ENCODE peak calls at places on chromosomes 7 and 10, in five cellular contexts. O, H, K, Q and S are unnamed samples.

GRCh38 chr7:31642681-31643115 is 44.3 kb upstream of the PPP1R17 start:
- DNase-seq in O (no peak), H (no peak), K (no peak), Q (no peak), S (no peak)

GRCh38 chr10:110721406-110722038 is 77.4 kb downstream of the RBM20 start:
- DNase-seq in H (no peak), K (no peak), Q (no peak), O (no peak), S (no peak)

GRCh38 chr7:130982160-130982638 is 248.2 kb upstream of the KLF14 start:
- DNase-seq in Q (no peak), H (peak; percentile 38), K (no peak), O (no peak), S (peak; percentile 14)

GRCh38 chr7:117163101-117163500 is 159.8 kb downstream of the WNT2 start:
- DNase-seq in K (no peak), O (no peak), H (no peak), Q (no peak), S (no peak)

GRCh38 chr7:157963526-157963925 is 624.1 kb downstream of the PTPRN2 start:
- DNase-seq in H (no peak), O (no peak), K (no peak), Q (no peak), S (no peak)

GRCh38 chr10:71291501-71291900 is 27.6 kb upstream of the SLC29A3 start:
- DNase-seq in H (no peak), O (no peak), Q (no peak), K (no peak), S (no peak)

GRCh38 chr10:47449979-47450378 is 33.9 kb downstream of the ANXA8 start:
- DNase-seq in Q (no peak), O (no peak), K (no peak), H (no peak), S (no peak)

GRCh38 chr10:44153901-44154670 is 230.8 kb downstream of the CXCL12 start:
- DNase-seq in Q (no peak), K (no peak), H (no peak), O (no peak), S (no peak)

GRCh38 chr10:126014309-126014708 is 117.9 kb downstream of the FANK1 start:
- DNase-seq in K (no peak), Q (no peak), H (no peak), O (no peak), S (no peak)